ENCODE peak calls at places on chromosomes 11 and 22, in five cellular contexts. T is stomach, P is tibial artery, U is breast epithelium, Q is uterus. V is an unnamed sample. For H3K36me3, the result is how much of the 10 kb centered on the place peaks cover.

GRCh38 chr11:129637983-129638776 is 177.5 kb upstream of the TMEM45B start:
- DNase-seq in T (no peak), P (no peak), Q (no peak), U (no peak), V (no peak)

GRCh38 chr11:125429174-125429707 is 66.8 kb downstream of the FEZ1 start:
- DNase-seq in T (peak), Q (no peak), P (no peak), U (no peak), V (no peak)

GRCh38 chr22:24170189-24170588 is 11.1 kb upstream of the SUSD2 start:
- DNase-seq in T (no peak), Q (no peak), U (no peak), P (no peak), V (no peak)

GRCh38 chr11:26490546-26490945 is 81.5 kb downstream of the MUC15 start:
- DNase-seq in U (no peak), T (no peak), P (no peak), Q (no peak), V (no peak)

GRCh38 chr11:126146454-126147192 is 64.8 kb downstream of the RPUSD4 start:
- DNase-seq in T (no peak), P (no peak), Q (no peak), U (no peak), V (no peak)

GRCh38 chr22:24989541-24989951 is 37.0 kb downstream of the KIAA1671 start:
- DNase-seq in T (no peak), Q (no peak), P (no peak), U (no peak), V (peak)

GRCh38 chr11:76616676-76617552 is 53.6 kb downstream of the LRRC32 start:
- DNase-seq in Q (no peak), P (peak), U (no peak), T (peak), V (no peak)

GRCh38 chr11:120013325-120014250 is 124.3 kb downstream of the TRIM29 start:
- DNase-seq in P (no peak), T (peak), U (no peak), Q (no peak), V (no peak)

GRCh38 chr22:44161673-44162072 is 19.1 kb upstream of the PARVG start:
- DNase-seq in P (no peak), Q (no peak), T (no peak), U (no peak), V (no peak)

GRCh38 chr11:130592056-130592455 is 143.6 kb downstream of the ADAMTS15 start:
- DNase-seq in T (no peak), P (no peak), U (no peak), Q (no peak), V (no peak)

GRCh38 chr11:121336279-121336947 is 43.8 kb downstream of the SC5D start:
- DNase-seq in Q (no peak), T (no peak), U (no peak), P (no peak), V (no peak)

GRCh38 chr11:2424811-2425495 is 19.4 kb downstream of the TRPM5 start:
- DNase-seq in P (no peak), U (no peak), T (no peak), Q (no peak), V (no peak)

GRCh38 chr11:71112454-71112853 is 139.9 kb downstream of the SHANK2 start:
- DNase-seq in T (no peak), U (no peak), P (no peak), Q (no peak), V (no peak)

GRCh38 chr11:86774422-86774821 is 25.9 kb upstream of the PRSS23 start:
- DNase-seq in T (no peak), P (no peak), Q (no peak), U (no peak), V (no peak)

GRCh38 chr22:35337932-35338331 is 38.2 kb downstream of the TOM1 start:
- DNase-seq in Q (no peak), P (no peak), T (no peak), U (no peak), V (no peak)

GRCh38 chr22:43554259-43554636 is 142.4 kb downstream of the MPPED1 start:
- DNase-seq in Q (no peak), T (no peak), P (no peak), U (peak), V (no peak)

GRCh38 chr11:102911758-102912481 is 37.1 kb upstream of the MMP12 start:
- DNase-seq in P (no peak), Q (no peak), T (no peak), U (no peak), V (no peak)

GRCh38 chr11:119115484-119116234 is 5.7 kb upstream of the HINFP start:
- DNase-seq in P (peak), T (no peak), U (no peak), Q (no peak), V (no peak)

GRCh38 chr11:11076879-11077278 is 219.0 kb upstream of the ZBED5 start:
- DNase-seq in U (no peak), T (no peak), P (no peak), Q (no peak), V (no peak)

GRCh38 chr22:33470456-33470855 is 412.3 kb upstream of the SYN3 start:
- DNase-seq in U (no peak), T (no peak), P (no peak), Q (no peak), V (no peak)

GRCh38 chr11:77525455-77526091 is 51.7 kb upstream of the PAK1 start:
- DNase-seq in U (no peak), P (no peak), Q (no peak), T (no peak), V (no peak)

GRCh38 chr22:42630901-42631602 is 9.3 kb downstream of the ATP5MGL start:
- DNase-seq in U (no peak), P (no peak), T (no peak), Q (no peak), V (no peak)

GRCh38 chr11:15918212-15918611 is 438.1 kb downstream of the SOX6 start:
- DNase-seq in T (no peak), P (peak), U (no peak), Q (no peak), V (no peak)

GRCh38 chr11:71453911-71454304 is 905 bp downstream of the NADSYN1 start:
- DNase-seq in U (no peak), Q (no peak), P (no peak), T (no peak), V (no peak)

GRCh38 chr22:23245799-23246136 is 65.5 kb downstream of the BCR start:
- DNase-seq in P (no peak), Q (no peak), T (no peak), U (no peak), V (no peak)

GRCh38 chr11:117861151-117862018 is 15.1 kb downstream of the FXYD6 start:
- DNase-seq in P (no peak), U (no peak), T (peak), Q (peak), V (no peak)

GRCh38 chr11:117950320-117950719 is 21.1 kb upstream of the TMPRSS13 start:
- DNase-seq in T (no peak), P (no peak), Q (no peak), U (no peak), V (no peak)

GRCh38 chr11:100546714-100547113 is 140.4 kb upstream of the ARHGAP42 start:
- DNase-seq in T (no peak), U (no peak), P (no peak), Q (no peak), V (no peak)

GRCh38 chr11:2269601-2270321 is 627 bp downstream of the ASCL2 start:
- DNase-seq in P (peak), T (peak), U (peak), Q (no peak), V (no peak)

GRCh38 chr11:125257185-125257584 is 92.6 kb downstream of the PKNOX2 start:
- DNase-seq in P (no peak), Q (no peak), U (no peak), T (no peak), V (no peak)

GRCh38 chr11:41459602-41460405 is at the start of gene LRRC4C:
- DNase-seq in P (no peak), T (no peak), Q (no peak), U (no peak), V (no peak)

GRCh38 chr11:47980907-47981621 is 705 bp downstream of the PTPRJ start:
- DNase-seq in U (no peak), P (no peak), T (peak), Q (no peak), V (no peak)

GRCh38 chr22:47740109-47740805 is 977.8 kb downstream of the TBC1D22A start:
- DNase-seq in T (no peak), Q (no peak), P (no peak), U (no peak), V (no peak)

GRCh38 chr11:76293189-76293631 is 86.9 kb upstream of the WNT11 start:
- DNase-seq in U (no peak), P (no peak), Q (no peak), T (no peak), V (no peak)

GRCh38 chr11:113133071-113133470 is 171.9 kb downstream of the NCAM1 start:
- DNase-seq in Q (no peak), T (no peak), P (no peak), U (no peak), V (no peak)
- H3K27ac ChIP-seq in Q (peak), T (no peak), P (no peak), U (no peak), V (no peak)

GRCh38 chr11:74443071-74443864 is 24.1 kb downstream of the KCNE3 start:
- DNase-seq in Q (peak), U (peak), P (no peak), T (peak), V (no peak)
- TF ChIP-seq CTCF in Q (peak), U (peak), P (no peak), T (no peak), V (no peak)

DNA sequence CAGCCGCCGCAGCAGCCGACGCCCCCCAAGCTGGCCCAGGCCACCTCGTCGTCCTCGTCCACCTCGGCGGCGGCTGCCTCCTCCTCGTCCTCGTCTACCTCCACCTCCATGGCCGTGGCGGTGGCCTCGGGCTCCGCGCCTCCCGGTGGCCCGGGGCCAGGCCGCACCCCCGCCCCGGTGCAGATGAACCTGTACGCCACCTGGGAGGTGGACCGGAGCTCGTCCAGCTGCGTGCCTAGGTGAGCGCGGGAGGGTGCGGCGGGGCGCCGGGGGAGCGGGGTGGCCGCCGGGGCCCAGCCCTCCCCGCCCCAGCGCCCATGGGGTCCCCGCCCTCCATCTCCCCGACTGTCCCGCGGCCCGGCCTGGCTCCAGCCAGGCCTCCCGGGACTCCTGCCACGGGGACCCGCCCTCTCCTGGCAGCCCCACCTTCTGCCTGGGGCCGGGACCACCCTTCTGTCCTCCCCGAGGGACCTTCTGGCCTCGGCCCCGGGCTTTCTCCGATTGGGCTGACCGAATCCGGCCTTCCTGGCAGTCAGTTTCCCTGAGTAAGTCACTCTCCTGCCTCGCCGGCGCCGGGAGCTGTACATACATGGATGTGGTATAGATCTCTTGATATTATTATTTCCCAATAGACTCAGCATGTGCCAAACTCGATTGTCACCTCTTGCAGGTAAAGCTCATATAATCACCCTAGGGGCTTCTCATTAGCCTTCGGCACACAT is 693 bp downstream of the PACS1 start:
- DNase-seq in Q (no peak), P (peak), U (peak), T (peak), V (no peak)
- H3K36me3 ChIP-seq in Q (under half), P (under half), U (under half), T (half or more), V (under half)

GRCh38 chr11:14499178-14499559 is 442 bp downstream of the COPB1 start:
- DNase-seq in Q (peak), U (no peak), T (peak), P (no peak), V (no peak)
- H3K27ac ChIP-seq in Q (peak), U (peak), T (peak), P (peak), V (peak)

DNA sequence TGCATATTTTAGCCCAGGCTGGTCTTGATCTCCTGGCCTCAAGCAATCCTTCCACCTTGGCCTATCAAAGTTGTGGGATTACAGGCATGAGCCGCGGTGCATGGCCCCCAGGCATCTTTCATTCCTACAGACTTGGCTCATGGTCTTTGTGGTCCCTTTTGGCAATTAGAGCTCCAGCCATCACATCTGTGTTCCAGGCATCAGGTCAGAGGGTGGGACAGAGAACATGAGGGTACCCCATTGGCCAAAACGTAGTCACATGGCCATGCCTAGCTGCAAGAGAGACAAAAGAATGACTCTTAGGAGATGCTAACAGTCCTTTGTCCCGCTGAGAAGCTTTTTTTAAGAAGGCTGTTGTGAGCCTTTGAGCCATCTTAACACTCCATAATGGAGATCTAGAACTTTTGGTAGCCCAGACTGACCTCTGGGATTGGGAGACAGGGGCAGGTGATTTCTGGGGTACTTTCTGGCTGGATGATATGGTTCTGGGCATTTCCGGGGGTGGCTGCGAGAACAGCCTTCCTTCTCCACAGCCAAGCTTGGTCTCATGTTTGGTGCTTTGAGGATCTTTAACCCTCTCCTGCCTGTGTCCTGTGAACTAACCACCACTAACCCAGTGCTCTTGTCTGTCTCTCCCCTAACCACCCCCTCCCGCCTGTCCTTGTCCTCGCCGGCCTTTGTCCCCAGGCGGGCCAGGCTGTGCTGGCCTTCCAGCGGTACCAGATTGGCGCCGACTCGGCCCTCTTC is 18.4 kb upstream of the TAB1 start:
- DNase-seq in T (no peak), Q (no peak), P (no peak), U (no peak), V (no peak)
- TF ChIP-seq CTCF in T (no peak), Q (no peak), P (no peak), U (no peak), V (no peak)